ENCODE peak calls at places on chromosomes 13 and 19, in six cellular contexts. One of them, this sample, is unnamed.
A peak's percentile ranks its signal among the peaks of the same experiment; 100 is the strongest.

GRCh38 chr19:6421075-6422014 is 3.3 kb downstream of the KHSRP start:
- DNase-seq in esophagus muscularis mucosa: no peak
- DNase-seq in H9: no peak
- DNase-seq in testis: no peak
- DNase-seq in caudate nucleus: no peak
- DNase-seq in heart left ventricle: no peak
- DNase-seq in this sample: no peak

GRCh38 chr19:13026478-13026999 is 31.3 kb downstream of the NFIX start:
- DNase-seq in heart left ventricle: no peak
- DNase-seq in H9: no peak
- DNase-seq in testis: no peak
- DNase-seq in caudate nucleus: no peak
- DNase-seq in esophagus muscularis mucosa: no peak
- DNase-seq in this sample: no peak

GRCh38 chr13:23628765-23629565 is 58.8 kb downstream of the TNFRSF19 start:
- DNase-seq in esophagus muscularis mucosa: no peak
- DNase-seq in H9: no peak
- DNase-seq in heart left ventricle: no peak
- DNase-seq in testis: peak; percentile 50
- DNase-seq in caudate nucleus: no peak
- DNase-seq in this sample: no peak

GRCh38 chr13:66748712-66749111 is 481.4 kb downstream of the PCDH9 start:
- DNase-seq in caudate nucleus: no peak
- DNase-seq in H9: no peak
- DNase-seq in heart left ventricle: no peak
- DNase-seq in esophagus muscularis mucosa: no peak
- DNase-seq in testis: no peak
- DNase-seq in this sample: no peak

GRCh38 chr19:13856530-13856929 is 20.4 kb upstream of the NANOS3 start:
- DNase-seq in H9: no peak
- DNase-seq in heart left ventricle: no peak
- DNase-seq in caudate nucleus: no peak
- DNase-seq in esophagus muscularis mucosa: no peak
- DNase-seq in testis: no peak
- DNase-seq in this sample: no peak

GRCh38 chr19:10975374-10976036 is 14.7 kb downstream of the SMARCA4 start:
- DNase-seq in testis: peak; percentile 74
- DNase-seq in esophagus muscularis mucosa: no peak
- DNase-seq in caudate nucleus: no peak
- DNase-seq in H9: no peak
- DNase-seq in heart left ventricle: peak; percentile 53
- DNase-seq in this sample: no peak

GRCh38 chr13:59281453-59281852 is 882.3 kb downstream of the DIAPH3 start:
- DNase-seq in esophagus muscularis mucosa: no peak
- DNase-seq in heart left ventricle: no peak
- DNase-seq in testis: no peak
- DNase-seq in H9: no peak
- DNase-seq in caudate nucleus: no peak
- DNase-seq in this sample: no peak

GRCh38 chr13:113843864-113844556 is 19.9 kb downstream of the GAS6 start:
- DNase-seq in testis: peak; percentile 83
- DNase-seq in H9: no peak
- DNase-seq in esophagus muscularis mucosa: no peak
- DNase-seq in caudate nucleus: no peak
- DNase-seq in heart left ventricle: no peak
- DNase-seq in this sample: no peak

GRCh38 chr13:46324976-46325375 is 62.1 kb downstream of the RUBCNL start:
- DNase-seq in H9: no peak
- DNase-seq in esophagus muscularis mucosa: no peak
- DNase-seq in caudate nucleus: no peak
- DNase-seq in heart left ventricle: no peak
- DNase-seq in testis: no peak
- DNase-seq in this sample: no peak

GRCh38 chr13:48491423-48492122 is 41.3 kb downstream of the RCBTB2 start:
- DNase-seq in testis: no peak
- DNase-seq in caudate nucleus: no peak
- DNase-seq in esophagus muscularis mucosa: no peak
- DNase-seq in H9: no peak
- DNase-seq in heart left ventricle: no peak
- DNase-seq in this sample: no peak

GRCh38 chr19:34220472-34221063 is 33.8 kb upstream of the GARRE1 start:
- DNase-seq in H9: peak; percentile 41
- DNase-seq in testis: peak; percentile 87
- DNase-seq in caudate nucleus: no peak
- DNase-seq in heart left ventricle: peak; percentile 40
- DNase-seq in esophagus muscularis mucosa: no peak
- DNase-seq in this sample: peak; percentile 20

GRCh38 chr19:23527797-23528196 is 132.5 kb upstream of the ZNF91 start:
- DNase-seq in caudate nucleus: no peak
- DNase-seq in esophagus muscularis mucosa: no peak
- DNase-seq in H9: no peak
- DNase-seq in testis: no peak
- DNase-seq in heart left ventricle: no peak
- DNase-seq in this sample: no peak

DNA sequence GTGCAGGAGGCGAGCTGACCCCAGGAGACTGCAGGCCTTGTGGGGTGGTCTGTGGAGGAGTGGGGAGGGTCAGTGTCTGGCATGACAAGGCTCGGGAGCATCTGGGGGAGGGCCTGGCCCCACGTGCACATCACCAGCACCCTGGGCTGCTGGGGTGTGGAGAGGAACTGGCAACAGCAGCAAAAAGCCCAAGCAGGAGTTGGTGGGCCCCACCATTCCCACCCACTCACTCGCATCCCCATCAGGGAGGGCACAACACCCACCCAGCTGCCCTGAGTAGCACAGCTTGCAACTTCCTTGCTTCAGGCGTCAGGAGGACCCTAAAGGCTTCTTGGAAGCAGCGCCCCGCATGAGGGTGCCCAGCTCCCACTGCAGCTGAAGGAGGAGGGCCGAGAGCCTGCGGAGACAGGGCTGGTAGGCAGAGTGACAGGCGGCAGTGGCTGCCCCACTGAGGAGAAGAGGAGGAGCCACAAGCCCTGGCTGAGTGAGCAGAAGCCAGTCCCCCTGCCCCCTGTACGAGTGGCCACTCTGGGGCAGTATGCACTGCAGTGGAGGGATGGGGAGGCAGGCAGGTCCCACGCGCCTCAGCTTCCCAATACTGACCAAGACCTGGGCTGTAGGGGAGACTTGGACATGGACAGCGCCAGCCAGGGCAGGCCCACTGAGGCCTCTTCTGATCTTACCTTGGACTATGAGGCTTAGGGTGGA is 26.5 kb downstream of the ELL start:
- DNase-seq in esophagus muscularis mucosa: no peak
- DNase-seq in caudate nucleus: no peak
- DNase-seq in H9: peak; percentile 43
- DNase-seq in testis: peak; percentile 41
- DNase-seq in heart left ventricle: no peak
- DNase-seq in this sample: no peak
- H3K27ac ChIP-seq in esophagus muscularis mucosa: no peak overlapping the region
- H3K27ac ChIP-seq in caudate nucleus: no peak overlapping the region
- H3K27ac ChIP-seq in H9: no peak overlapping the region
- H3K27ac ChIP-seq in testis: peak overlapping the region; percentile 91
- H3K27ac ChIP-seq in heart left ventricle: no peak overlapping the region
- H3K27ac ChIP-seq in this sample: no peak overlapping the region

DNA sequence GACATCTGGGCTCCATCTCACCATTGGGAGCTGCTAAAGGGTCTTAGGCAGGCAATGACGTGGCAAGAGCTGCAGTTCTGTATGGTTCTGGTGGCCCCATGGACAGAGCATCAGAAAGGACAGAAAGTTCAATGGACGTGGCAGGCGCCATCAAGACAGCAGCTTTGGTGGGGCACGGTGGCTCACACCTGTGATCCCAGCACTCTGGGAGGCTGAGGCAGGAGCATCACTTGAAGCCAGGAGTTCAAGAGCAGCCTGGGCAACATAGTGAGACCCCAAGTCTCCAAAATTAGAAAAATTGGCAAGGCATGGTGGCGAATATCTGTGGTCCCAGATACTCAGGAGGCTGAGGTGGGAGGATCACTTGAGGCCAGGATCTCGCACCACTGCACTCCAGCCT is 9.5 kb downstream of the EVI5L start:
- DNase-seq in H9: no peak
- DNase-seq in testis: no peak
- DNase-seq in esophagus muscularis mucosa: no peak
- DNase-seq in heart left ventricle: no peak
- DNase-seq in caudate nucleus: no peak
- DNase-seq in this sample: no peak
- H3K27ac ChIP-seq in H9: no peak overlapping the region
- H3K27ac ChIP-seq in testis: no peak overlapping the region
- H3K27ac ChIP-seq in esophagus muscularis mucosa: no peak overlapping the region
- H3K27ac ChIP-seq in heart left ventricle: no peak overlapping the region
- H3K27ac ChIP-seq in caudate nucleus: no peak overlapping the region
- H3K27ac ChIP-seq in this sample: no peak overlapping the region

GRCh38 chr19:17647071-17648020 is 40.8 kb downstream of the UNC13A start:
- DNase-seq in caudate nucleus: no peak
- DNase-seq in esophagus muscularis mucosa: no peak
- DNase-seq in H9: peak; percentile 57
- DNase-seq in heart left ventricle: no peak
- DNase-seq in testis: no peak
- DNase-seq in this sample: no peak
- H3K27ac ChIP-seq in caudate nucleus: no peak overlapping the region
- H3K27ac ChIP-seq in esophagus muscularis mucosa: no peak overlapping the region
- H3K27ac ChIP-seq in H9: no peak overlapping the region
- H3K27ac ChIP-seq in heart left ventricle: no peak overlapping the region
- H3K27ac ChIP-seq in testis: no peak overlapping the region
- H3K27ac ChIP-seq in this sample: no peak overlapping the region

GRCh38 chr13:97327071-97327470 is 104.9 kb downstream of the MBNL2 start:
- DNase-seq in esophagus muscularis mucosa: peak; percentile 17
- DNase-seq in caudate nucleus: no peak
- DNase-seq in testis: no peak
- DNase-seq in H9: no peak
- DNase-seq in heart left ventricle: no peak
- DNase-seq in this sample: no peak
- H3K27ac ChIP-seq in esophagus muscularis mucosa: no peak overlapping the region
- H3K27ac ChIP-seq in caudate nucleus: no peak overlapping the region
- H3K27ac ChIP-seq in testis: no peak overlapping the region
- H3K27ac ChIP-seq in H9: no peak overlapping the region
- H3K27ac ChIP-seq in heart left ventricle: no peak overlapping the region
- H3K27ac ChIP-seq in this sample: no peak overlapping the region

GRCh38 chr13:98405107-98405571 is 171.8 kb downstream of the STK24 start:
- DNase-seq in H9: peak; percentile 65
- DNase-seq in esophagus muscularis mucosa: no peak
- DNase-seq in caudate nucleus: no peak
- DNase-seq in testis: no peak
- DNase-seq in heart left ventricle: no peak
- DNase-seq in this sample: peak; percentile 13

GRCh38 chr13:98406971-98407370 is 169.9 kb downstream of the STK24 start:
- DNase-seq in H9: no peak
- DNase-seq in esophagus muscularis mucosa: no peak
- DNase-seq in heart left ventricle: no peak
- DNase-seq in caudate nucleus: no peak
- DNase-seq in testis: no peak
- DNase-seq in this sample: no peak

GRCh38 chr13:98407575-98407974 is 169.3 kb downstream of the STK24 start:
- DNase-seq in testis: no peak
- DNase-seq in heart left ventricle: no peak
- DNase-seq in H9: no peak
- DNase-seq in caudate nucleus: no peak
- DNase-seq in esophagus muscularis mucosa: no peak
- DNase-seq in this sample: no peak

GRCh38 chr13:98405690-98406344 is 171.1 kb downstream of the STK24 start:
- DNase-seq in testis: no peak
- DNase-seq in esophagus muscularis mucosa: no peak
- DNase-seq in H9: no peak
- DNase-seq in heart left ventricle: no peak
- DNase-seq in caudate nucleus: no peak
- DNase-seq in this sample: no peak

DNA sequence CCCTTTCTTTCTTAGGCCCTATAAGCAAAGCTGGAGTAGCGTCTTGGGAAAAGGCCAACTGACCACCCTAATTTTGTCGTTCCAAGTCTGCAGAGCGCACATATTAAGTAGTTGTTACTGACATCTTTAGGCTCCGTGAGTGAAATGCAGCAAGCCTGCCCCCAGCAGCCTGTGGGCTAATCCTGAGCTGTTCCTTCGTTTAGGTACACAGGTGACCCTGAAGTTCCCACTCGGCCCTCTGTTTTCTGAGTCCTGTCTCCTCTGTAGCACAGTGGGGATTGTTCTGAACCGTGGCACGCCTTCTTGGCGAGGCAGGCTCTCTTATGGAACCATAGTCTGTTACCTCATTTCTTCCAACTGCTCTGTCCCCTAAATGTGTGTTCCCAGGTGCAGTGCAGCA is 170.4 kb downstream of the STK24 start:
- DNase-seq in H9: no peak
- DNase-seq in caudate nucleus: no peak
- DNase-seq in heart left ventricle: no peak
- DNase-seq in testis: no peak
- DNase-seq in esophagus muscularis mucosa: no peak
- DNase-seq in this sample: no peak
- H3K27ac ChIP-seq in H9: no peak overlapping the region
- H3K27ac ChIP-seq in caudate nucleus: no peak overlapping the region
- H3K27ac ChIP-seq in heart left ventricle: no peak overlapping the region
- H3K27ac ChIP-seq in testis: no peak overlapping the region
- H3K27ac ChIP-seq in esophagus muscularis mucosa: no peak overlapping the region
- H3K27ac ChIP-seq in this sample: no peak overlapping the region

DNA sequence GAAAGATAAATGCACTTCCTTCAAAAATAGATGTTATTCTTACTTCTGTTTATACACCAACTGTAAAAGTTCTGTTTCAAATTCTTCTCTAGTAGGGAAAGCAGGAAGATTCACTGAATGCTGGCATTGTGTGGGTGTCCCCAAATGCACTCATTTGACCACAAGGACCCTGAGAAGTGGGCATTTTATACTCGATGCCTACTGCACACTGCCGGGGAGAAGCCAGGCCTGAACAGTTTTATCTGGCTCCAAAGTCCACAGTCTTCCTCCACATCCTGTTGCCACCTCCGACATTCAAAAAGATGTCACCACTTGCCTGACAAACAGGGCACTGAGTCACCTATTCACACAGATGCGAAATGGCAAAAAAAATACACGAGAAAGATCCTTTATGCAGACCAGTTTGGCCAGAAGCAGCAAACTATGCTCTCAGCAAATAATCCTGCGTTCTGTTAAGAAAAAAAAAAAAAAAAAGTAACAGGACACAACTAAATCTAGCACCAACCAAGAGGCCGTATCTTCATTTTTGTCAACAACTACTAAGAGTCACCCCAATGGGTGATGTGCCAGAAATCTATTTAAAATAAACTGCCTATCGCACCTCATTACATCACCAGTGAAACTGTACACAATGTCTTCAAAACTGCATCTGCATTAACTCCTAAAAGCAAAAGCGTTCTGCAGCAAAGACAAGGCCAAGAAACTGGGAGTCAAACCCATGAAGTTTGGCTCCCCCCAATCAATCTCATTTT is 6.2 kb downstream of the ZC3H4 start:
- DNase-seq in H9: no peak
- DNase-seq in heart left ventricle: no peak
- DNase-seq in caudate nucleus: no peak
- DNase-seq in testis: no peak
- DNase-seq in esophagus muscularis mucosa: no peak
- DNase-seq in this sample: no peak
- H3K27ac ChIP-seq in H9: no peak overlapping the region
- H3K27ac ChIP-seq in heart left ventricle: peak overlapping the region; percentile 100
- H3K27ac ChIP-seq in caudate nucleus: peak overlapping the region; percentile 63
- H3K27ac ChIP-seq in testis: peak overlapping the region; percentile 59
- H3K27ac ChIP-seq in esophagus muscularis mucosa: peak overlapping the region; percentile 100
- H3K27ac ChIP-seq in this sample: peak overlapping the region; percentile 28

GRCh38 chr13:21853779-21854178 is 182.9 kb downstream of the FGF9 start:
- DNase-seq in heart left ventricle: no peak
- DNase-seq in H9: no peak
- DNase-seq in esophagus muscularis mucosa: no peak
- DNase-seq in testis: no peak
- DNase-seq in caudate nucleus: no peak
- DNase-seq in this sample: no peak
- H3K27ac ChIP-seq in heart left ventricle: no peak overlapping the region
- H3K27ac ChIP-seq in H9: no peak overlapping the region
- H3K27ac ChIP-seq in esophagus muscularis mucosa: no peak overlapping the region
- H3K27ac ChIP-seq in testis: no peak overlapping the region
- H3K27ac ChIP-seq in caudate nucleus: no peak overlapping the region
- H3K27ac ChIP-seq in this sample: no peak overlapping the region

GRCh38 chr19:29098863-29099481 is 114.0 kb downstream of the UQCRFS1 start:
- DNase-seq in heart left ventricle: peak; percentile 56
- DNase-seq in H9: no peak
- DNase-seq in caudate nucleus: no peak
- DNase-seq in esophagus muscularis mucosa: peak; percentile 92
- DNase-seq in testis: peak; percentile 31
- DNase-seq in this sample: no peak
- H3K27ac ChIP-seq in heart left ventricle: peak overlapping the region; percentile 64
- H3K27ac ChIP-seq in H9: no peak overlapping the region
- H3K27ac ChIP-seq in caudate nucleus: no peak overlapping the region
- H3K27ac ChIP-seq in esophagus muscularis mucosa: peak overlapping the region; percentile 49
- H3K27ac ChIP-seq in testis: no peak overlapping the region
- H3K27ac ChIP-seq in this sample: no peak overlapping the region

This sample was measured in substantia nigra.